ENCODE peak calls at places on chromosome 14, in six cellular contexts. T is stimulated activated CD4-positive, alpha-beta T cell treated with anti-CD3 and anti-CD28 coated beads, Interleukin-4, amount 100 ng/mL, for 1 hour; W is GM20000; V is right lobe of liver; C is HCEC 1CT; S is AG08395. G is an unnamed sample.

GRCh38 chr14:68786491-68787234 is 6.2 kb downstream of the ZFP36L1 start:
- DNase-seq in S (peak; percentile 37), C (peak; percentile 87), V (no peak), W (no peak), T (no peak), G (peak; percentile 33)

GRCh38 chr14:38524636-38525403 is 268.9 kb upstream of the CLEC14A start:
- DNase-seq in V (no peak), T (no peak), W (no peak), C (no peak), S (no peak), G (no peak)

GRCh38 chr14:34699873-34700621 is 14.3 kb downstream of the CFL2 start:
- DNase-seq in W (no peak), C (peak; percentile 96), V (no peak), T (no peak), S (peak; percentile 78), G (no peak)

GRCh38 chr14:95597784-95598204 is 62.9 kb downstream of the GLRX5 start:
- DNase-seq in V (no peak), C (peak; percentile 20), W (peak; percentile 43), T (no peak), S (peak; percentile 56), G (peak; percentile 43)

GRCh38 chr14:22485178-22485577 is 103.8 kb downstream of the DAD1 start:
- DNase-seq in V (no peak), S (peak; percentile 14), W (no peak), T (no peak), C (no peak), G (no peak)

GRCh38 chr14:104111301-104112112 is 26.0 kb downstream of the ASPG start:
- DNase-seq in V (peak; percentile 17), W (no peak), T (no peak), C (no peak), S (no peak), G (no peak)

GRCh38 chr14:59100203-59100602 is 88.3 kb upstream of the DAAM1 start:
- DNase-seq in T (no peak), W (no peak), S (no peak), C (no peak), V (no peak), G (no peak)

GRCh38 chr14:39005044-39005736 is 97.8 kb downstream of the SEC23A start:
- DNase-seq in V (no peak), C (peak; percentile 38), W (no peak), T (no peak), S (no peak), G (no peak)

GRCh38 chr14:77307099-77307496 is 13.6 kb downstream of the POMT2 start:
- DNase-seq in C (no peak), W (no peak), T (no peak), S (peak; percentile 12), V (no peak), G (no peak)

GRCh38 chr14:99809864-99810854 is 16.9 kb downstream of the EML1 start:
- DNase-seq in S (peak; percentile 24), V (no peak), C (no peak), T (no peak), W (no peak), G (no peak)

GRCh38 chr14:92259613-92260357 is 63.2 kb upstream of the SLC24A4 start:
- DNase-seq in W (peak; percentile 64), S (no peak), T (no peak), C (no peak), V (no peak), G (no peak)

GRCh38 chr14:56004323-56004722 is 113.9 kb upstream of the PELI2 start:
- DNase-seq in C (no peak), V (no peak), T (no peak), W (no peak), S (no peak), G (no peak)

G was measured in germinal center.